ENCODE peak calls at places on chromosomes 3 and 15, in nine cellular contexts. Z is epithelial cell of esophagus, Q is fibroblast of lung, A is Caco-2, X is kidney, Y is choroid plexus epithelial cell, I is endothelial cell of umbilical vein, D is CD14-positive monocyte, N is upper lobe of right lung. J is an unnamed sample.

GRCh38 chr15:53448215-53449001 is 311.1 kb downstream of the WDR72 start:
- DNase-seq in Y (no peak), A (no peak), N (no peak), I (peak), Z (no peak), Q (no peak), D (no peak), X (no peak), J (no peak)

GRCh38 chr3:183287301-183287971 is 34.4 kb downstream of the B3GNT5 start:
- DNase-seq in D (peak), N (no peak), Y (peak), X (no peak), Z (peak), Q (peak), I (peak), A (no peak), J (no peak)

GRCh38 chr3:97952280-97952679 is 20.0 kb downstream of the RIOX2 start:
- DNase-seq in X (peak), Z (peak), N (peak), I (no peak), A (no peak), D (peak), Q (peak), Y (peak), J (no peak)

GRCh38 chr15:76150971-76151598 is 91.3 kb downstream of the TMEM266 start:
- DNase-seq in N (peak), D (peak), I (peak), Z (peak), X (peak), Q (peak), A (peak), Y (peak), J (peak)

GRCh38 chr3:9280477-9281219 is 31.2 kb upstream of the SRGAP3 start:
- DNase-seq in A (no peak), X (no peak), Q (no peak), I (no peak), D (no peak), Y (peak), Z (peak), N (no peak), J (no peak)

GRCh38 chr3:82353281-82354171 is 592.1 kb upstream of the GBE1 start:
- DNase-seq in X (no peak), D (no peak), N (no peak), Q (no peak), Z (no peak), Y (peak), A (no peak), I (no peak), J (no peak)

GRCh38 chr3:1002010-1002409 is 90.8 kb upstream of the CNTN6 start:
- DNase-seq in D (no peak), X (no peak), A (no peak), I (no peak), Y (no peak), Z (no peak), N (no peak), Q (no peak), J (no peak)

GRCh38 chr3:65924762-65925161 is 114.0 kb downstream of the MAGI1 start:
- DNase-seq in Q (no peak), X (no peak), Z (no peak), Y (peak), A (no peak), D (no peak), I (no peak), N (no peak), J (no peak)

GRCh38 chr3:12972791-12973702 is 100.2 kb downstream of the IQSEC1 start:
- DNase-seq in D (no peak), Z (no peak), Y (no peak), I (no peak), N (no peak), X (peak), A (no peak), Q (no peak), J (no peak)

DNA sequence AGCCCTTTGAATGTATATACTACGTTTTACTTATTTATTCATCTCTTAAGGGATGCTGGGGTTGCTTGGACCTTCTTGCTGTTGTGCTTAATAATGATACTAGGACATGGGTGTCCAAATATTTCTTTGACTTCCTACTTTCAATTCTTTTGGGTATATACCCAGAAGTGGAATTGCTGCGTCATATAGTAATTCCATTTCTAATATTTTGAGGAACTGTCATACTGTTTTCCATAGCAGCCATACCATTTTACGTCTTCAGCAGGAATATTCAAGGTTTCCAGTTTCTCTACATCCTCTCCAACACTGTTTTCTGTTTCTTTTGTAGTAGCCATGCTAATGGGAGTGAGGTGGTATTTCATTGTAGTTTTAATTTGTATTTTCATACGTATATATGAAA is 21.1 kb downstream of the KAT2B start:
- DNase-seq in Q (no peak), Z (no peak), X (no peak), D (no peak), N (no peak), Y (no peak), A (no peak), I (no peak), J (no peak)
- TF ChIP-seq CTCF in Q (no peak), Z (no peak), X (no peak), D (no peak), N (no peak), Y (no peak), A (no peak), I (no peak), J (no peak)

DNA sequence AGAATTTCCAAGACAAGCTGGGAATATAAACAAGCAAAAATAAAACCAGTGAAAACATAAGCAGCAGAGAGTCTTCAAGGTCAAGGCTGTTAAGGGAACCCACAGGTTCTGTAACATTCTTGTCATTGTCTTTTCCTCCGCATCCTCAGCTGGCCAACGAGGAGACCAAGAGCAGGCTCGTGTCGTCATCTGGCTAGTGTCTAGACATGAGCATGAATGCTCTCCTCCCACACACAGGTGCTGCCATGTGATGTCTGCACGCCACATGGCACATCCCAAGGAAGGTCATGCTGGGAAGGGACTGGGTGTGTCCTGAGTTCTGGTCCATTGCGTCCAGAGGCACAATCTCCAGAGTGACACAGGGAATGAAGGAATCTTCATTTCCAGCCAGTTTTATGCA is 156.2 kb downstream of the POLR2M start:
- DNase-seq in X (no peak), Y (no peak), I (no peak), A (no peak), D (no peak), Z (no peak), N (no peak), Q (no peak), J (no peak)
- TF ChIP-seq CTCF in X (no peak), Y (no peak), I (no peak), A (no peak), D (no peak), Z (no peak), N (no peak), Q (no peak), J (no peak)

DNA sequence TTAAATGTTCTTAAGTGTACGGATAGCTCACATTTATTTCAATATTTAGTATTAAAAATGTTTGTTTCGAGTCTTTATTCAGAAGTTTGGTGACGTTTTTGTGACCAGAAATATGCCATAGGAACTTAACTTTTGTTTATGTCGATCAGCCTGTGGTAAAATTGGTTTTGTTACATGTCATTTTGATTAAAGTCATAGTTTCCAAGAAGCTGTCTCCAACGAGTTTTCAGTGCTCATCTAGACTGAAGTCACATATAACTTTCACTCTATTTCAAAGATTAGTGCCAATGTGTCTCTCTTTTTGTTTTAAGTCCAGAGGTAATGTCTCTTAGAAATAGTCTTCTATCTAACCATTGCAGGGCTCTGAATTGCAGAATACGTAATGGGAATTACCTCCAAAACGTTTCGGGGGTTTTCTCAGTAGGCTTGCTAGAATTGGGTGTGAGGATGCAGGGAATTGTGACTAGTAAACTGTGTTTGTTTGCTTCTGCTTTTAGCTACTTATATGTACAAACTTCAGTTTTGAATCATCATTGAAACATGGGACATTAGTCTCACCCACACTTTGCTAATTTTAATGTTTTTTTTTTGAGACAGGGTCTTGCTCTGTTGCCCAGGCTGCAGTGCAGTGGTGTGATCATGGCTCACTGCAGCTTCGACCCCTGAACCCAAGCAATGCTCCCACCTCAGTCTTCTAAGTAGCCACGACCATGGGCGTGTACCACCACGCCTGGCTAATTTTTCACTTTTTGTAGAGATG is 3.0 kb downstream of the BUB1B start:
- DNase-seq in Y (no peak), A (no peak), I (no peak), X (no peak), N (no peak), D (no peak), Z (no peak), Q (no peak), J (no peak)
- TF ChIP-seq CTCF in Y (no peak), A (no peak), I (no peak), X (no peak), N (no peak), D (no peak), Z (no peak), Q (no peak), J (no peak)

GRCh38 chr15:85154061-85154460 is 172.4 kb downstream of the PDE8A start:
- DNase-seq in D (no peak), Z (peak), N (no peak), Y (no peak), Q (no peak), A (no peak), I (no peak), X (no peak), J (no peak)
- TF ChIP-seq CTCF in D (no peak), Z (no peak), N (no peak), Y (no peak), Q (no peak), A (no peak), I (no peak), X (no peak), J (no peak)

DNA sequence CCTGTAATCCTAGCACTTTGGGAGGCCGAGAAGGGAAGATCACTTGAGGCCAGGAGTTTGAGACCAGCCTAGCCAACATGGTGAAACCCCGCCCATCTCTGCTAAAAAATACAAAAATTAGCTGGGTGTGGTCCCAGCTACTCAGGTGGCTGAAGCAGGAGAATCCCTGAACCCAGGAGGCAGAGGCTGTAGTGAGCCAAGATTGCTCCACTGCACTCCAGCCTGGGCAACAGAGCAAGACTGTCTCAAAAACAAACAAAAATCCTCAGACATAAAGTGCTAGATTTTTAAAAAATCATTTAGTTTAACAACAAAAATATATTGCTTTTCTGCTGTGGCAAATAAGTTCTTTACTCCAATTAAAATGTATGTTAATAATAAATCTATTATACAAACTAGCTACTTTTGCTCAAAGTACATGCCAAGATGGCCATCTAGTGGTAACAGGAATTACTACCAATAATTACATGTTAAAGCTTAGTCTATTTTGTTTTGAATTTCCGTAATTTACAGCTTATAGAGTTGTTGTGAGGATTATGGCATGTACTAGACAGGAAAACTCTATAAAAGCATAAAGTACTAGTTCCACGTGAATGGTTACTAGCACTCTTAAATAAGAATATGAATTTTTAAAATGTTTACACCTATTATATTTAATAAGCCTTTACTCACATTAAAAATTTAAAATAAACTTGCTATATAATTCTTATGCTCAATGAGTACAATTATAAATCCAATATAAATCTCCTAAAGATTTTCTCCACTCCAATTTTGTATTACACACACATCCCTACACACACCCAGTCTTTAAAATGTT is 39.0 kb downstream of the GABPB1 start:
- DNase-seq in Y (peak), A (no peak), D (no peak), Z (peak), Q (peak), I (peak), X (no peak), N (no peak), J (no peak)
- TF ChIP-seq CTCF in Y (peak), A (peak), D (peak), Z (peak), Q (no peak), I (peak), X (peak), N (peak), J (peak)

DNA sequence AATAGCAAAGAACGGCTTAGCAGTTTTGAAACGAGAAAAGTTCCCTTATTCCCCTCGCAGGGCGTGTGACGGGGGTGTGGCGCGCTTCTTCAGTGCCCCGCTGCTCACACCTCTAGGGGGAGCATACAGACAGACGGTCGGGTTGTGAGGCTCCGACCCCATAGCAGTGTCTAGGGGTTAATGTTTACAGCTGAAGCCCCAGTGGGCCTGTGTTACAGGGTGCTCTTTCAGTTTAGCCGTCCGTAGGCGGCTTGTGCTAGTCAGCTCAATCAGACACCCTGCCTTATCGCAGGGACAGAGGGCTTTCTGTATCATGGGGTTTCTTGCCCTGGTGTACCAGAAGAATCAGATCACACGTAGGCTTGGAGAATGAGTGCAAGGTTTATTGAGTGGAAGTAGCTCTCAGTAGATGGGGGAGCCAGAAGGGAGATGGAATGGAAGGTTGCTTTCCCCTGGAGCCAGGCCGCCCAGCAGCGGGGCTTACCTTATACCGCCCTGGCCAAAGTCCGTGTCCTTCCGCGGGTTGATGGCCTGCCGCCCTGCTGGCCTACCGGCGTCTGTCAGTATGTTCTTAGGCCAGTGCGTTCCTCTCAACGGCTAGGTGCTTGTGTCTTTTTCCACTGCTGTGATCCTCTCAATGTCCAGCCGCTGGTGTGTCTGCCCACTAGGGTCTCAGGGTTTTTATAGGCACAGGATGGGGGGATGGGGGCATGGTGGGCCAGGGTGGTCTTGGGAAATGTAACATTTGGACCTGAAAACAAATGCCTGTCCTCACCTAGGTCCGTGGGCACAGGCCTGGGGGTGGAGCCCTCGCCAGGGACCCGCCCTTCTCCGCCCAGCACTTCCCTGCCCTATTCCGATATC is 32.2 kb upstream of the ACP3 start:
- DNase-seq in N (peak), X (peak), I (no peak), Q (no peak), Z (no peak), D (no peak), A (no peak), Y (no peak), J (no peak)
- TF ChIP-seq CTCF in N (no peak), X (no peak), I (no peak), Q (no peak), Z (no peak), D (no peak), A (no peak), Y (no peak), J (no peak)